ENCODE peak calls at places on chromosome 16, in eight cellular contexts. One of them, this sample, is unnamed.

GRCh38 chr16:58515871-58516767 is 802 bp downstream of the SETD6 start:
- DNase-seq in CD8-positive, alpha-beta T cell: peak
- DNase-seq in lower leg skin: no peak
- DNase-seq in right lobe of liver: peak
- DNase-seq in HFFc6: no peak
- DNase-seq in endothelial cell: no peak
- DNase-seq in activated T-helper 1 cell treated with anti-CD3 and anti-CD28 coated beads, Interleukin-2, amount 50 U/mL, for 16 hours: no peak
- DNase-seq in activated gamma-delta T cell treated with Interleukin-2 at 50 U/mL for 16 hours: no peak
- DNase-seq in this sample: peak

GRCh38 chr16:64865037-64865696 is 256.7 kb downstream of the CDH11 start:
- DNase-seq in CD8-positive, alpha-beta T cell: no peak
- DNase-seq in lower leg skin: no peak
- DNase-seq in right lobe of liver: no peak
- DNase-seq in HFFc6: no peak
- DNase-seq in endothelial cell: no peak
- DNase-seq in activated T-helper 1 cell treated with anti-CD3 and anti-CD28 coated beads, Interleukin-2, amount 50 U/mL, for 16 hours: no peak
- DNase-seq in activated gamma-delta T cell treated with Interleukin-2 at 50 U/mL for 16 hours: no peak
- DNase-seq in this sample: no peak

GRCh38 chr16:47461598-47462266 is 601 bp downstream of the PHKB start:
- DNase-seq in CD8-positive, alpha-beta T cell: peak
- DNase-seq in lower leg skin: peak
- DNase-seq in right lobe of liver: no peak
- DNase-seq in HFFc6: peak
- DNase-seq in endothelial cell: peak
- DNase-seq in activated T-helper 1 cell treated with anti-CD3 and anti-CD28 coated beads, Interleukin-2, amount 50 U/mL, for 16 hours: no peak
- DNase-seq in activated gamma-delta T cell treated with Interleukin-2 at 50 U/mL for 16 hours: no peak
- DNase-seq in this sample: peak

GRCh38 chr16:81431554-81432353 is 12.9 kb upstream of the CMIP start:
- DNase-seq in CD8-positive, alpha-beta T cell: no peak
- DNase-seq in lower leg skin: peak
- DNase-seq in right lobe of liver: peak
- DNase-seq in HFFc6: peak
- DNase-seq in endothelial cell: no peak
- DNase-seq in activated T-helper 1 cell treated with anti-CD3 and anti-CD28 coated beads, Interleukin-2, amount 50 U/mL, for 16 hours: no peak
- DNase-seq in activated gamma-delta T cell treated with Interleukin-2 at 50 U/mL for 16 hours: no peak
- DNase-seq in this sample: no peak

GRCh38 chr16:30979170-30980067 is 5.6 kb upstream of the HSD3B7 start:
- DNase-seq in CD8-positive, alpha-beta T cell: no peak
- DNase-seq in lower leg skin: no peak
- DNase-seq in right lobe of liver: no peak
- DNase-seq in HFFc6: no peak
- DNase-seq in endothelial cell: no peak
- DNase-seq in activated T-helper 1 cell treated with anti-CD3 and anti-CD28 coated beads, Interleukin-2, amount 50 U/mL, for 16 hours: no peak
- DNase-seq in activated gamma-delta T cell treated with Interleukin-2 at 50 U/mL for 16 hours: no peak
- DNase-seq in this sample: no peak

GRCh38 chr16:27505297-27506236 is 44.1 kb downstream of the GTF3C1 start:
- DNase-seq in CD8-positive, alpha-beta T cell: no peak
- DNase-seq in lower leg skin: peak
- DNase-seq in right lobe of liver: no peak
- DNase-seq in HFFc6: no peak
- DNase-seq in endothelial cell: no peak
- DNase-seq in activated T-helper 1 cell treated with anti-CD3 and anti-CD28 coated beads, Interleukin-2, amount 50 U/mL, for 16 hours: no peak
- DNase-seq in activated gamma-delta T cell treated with Interleukin-2 at 50 U/mL for 16 hours: no peak
- DNase-seq in this sample: no peak

GRCh38 chr16:88686062-88686438 is 257 bp downstream of the SNAI3 start:
- DNase-seq in CD8-positive, alpha-beta T cell: no peak
- DNase-seq in lower leg skin: no peak
- DNase-seq in right lobe of liver: peak
- DNase-seq in HFFc6: no peak
- DNase-seq in endothelial cell: peak
- DNase-seq in activated T-helper 1 cell treated with anti-CD3 and anti-CD28 coated beads, Interleukin-2, amount 50 U/mL, for 16 hours: no peak
- DNase-seq in activated gamma-delta T cell treated with Interleukin-2 at 50 U/mL for 16 hours: no peak
- DNase-seq in this sample: peak

GRCh38 chr16:14509055-14509454 is 121.0 kb downstream of the PARN start:
- DNase-seq in CD8-positive, alpha-beta T cell: no peak
- DNase-seq in lower leg skin: no peak
- DNase-seq in right lobe of liver: peak
- DNase-seq in HFFc6: no peak
- DNase-seq in endothelial cell: no peak
- DNase-seq in activated T-helper 1 cell treated with anti-CD3 and anti-CD28 coated beads, Interleukin-2, amount 50 U/mL, for 16 hours: no peak
- DNase-seq in activated gamma-delta T cell treated with Interleukin-2 at 50 U/mL for 16 hours: no peak
- DNase-seq in this sample: no peak

GRCh38 chr16:28905800-28906372 is 19.2 kb downstream of the RABEP2 start:
- DNase-seq in CD8-positive, alpha-beta T cell: no peak
- DNase-seq in lower leg skin: no peak
- DNase-seq in right lobe of liver: no peak
- DNase-seq in HFFc6: no peak
- DNase-seq in endothelial cell: no peak
- DNase-seq in activated T-helper 1 cell treated with anti-CD3 and anti-CD28 coated beads, Interleukin-2, amount 50 U/mL, for 16 hours: no peak
- DNase-seq in activated gamma-delta T cell treated with Interleukin-2 at 50 U/mL for 16 hours: no peak
- DNase-seq in this sample: no peak

GRCh38 chr16:2855536-2855935 is 2.4 kb downstream of the PRSS22 start:
- DNase-seq in CD8-positive, alpha-beta T cell: no peak
- DNase-seq in lower leg skin: no peak
- DNase-seq in right lobe of liver: no peak
- DNase-seq in HFFc6: no peak
- DNase-seq in endothelial cell: no peak
- DNase-seq in activated T-helper 1 cell treated with anti-CD3 and anti-CD28 coated beads, Interleukin-2, amount 50 U/mL, for 16 hours: no peak
- DNase-seq in activated gamma-delta T cell treated with Interleukin-2 at 50 U/mL for 16 hours: no peak
- DNase-seq in this sample: no peak

GRCh38 chr16:85629853-85630252 is 16.7 kb downstream of the GSE1 start:
- DNase-seq in CD8-positive, alpha-beta T cell: no peak
- DNase-seq in lower leg skin: no peak
- DNase-seq in right lobe of liver: no peak
- DNase-seq in HFFc6: no peak
- DNase-seq in endothelial cell: no peak
- DNase-seq in activated T-helper 1 cell treated with anti-CD3 and anti-CD28 coated beads, Interleukin-2, amount 50 U/mL, for 16 hours: no peak
- DNase-seq in activated gamma-delta T cell treated with Interleukin-2 at 50 U/mL for 16 hours: no peak
- DNase-seq in this sample: no peak

GRCh38 chr16:89009343-89010209 is 32.6 kb upstream of the CBFA2T3 start:
- DNase-seq in CD8-positive, alpha-beta T cell: no peak
- DNase-seq in lower leg skin: no peak
- DNase-seq in right lobe of liver: no peak
- DNase-seq in HFFc6: no peak
- DNase-seq in endothelial cell: peak
- DNase-seq in activated T-helper 1 cell treated with anti-CD3 and anti-CD28 coated beads, Interleukin-2, amount 50 U/mL, for 16 hours: no peak
- DNase-seq in activated gamma-delta T cell treated with Interleukin-2 at 50 U/mL for 16 hours: peak
- DNase-seq in this sample: no peak

GRCh38 chr16:67528222-67528869 is at the start of gene RIPOR1:
- DNase-seq in CD8-positive, alpha-beta T cell: no peak
- DNase-seq in lower leg skin: no peak
- DNase-seq in right lobe of liver: peak
- DNase-seq in HFFc6: no peak
- DNase-seq in endothelial cell: no peak
- DNase-seq in activated T-helper 1 cell treated with anti-CD3 and anti-CD28 coated beads, Interleukin-2, amount 50 U/mL, for 16 hours: no peak
- DNase-seq in activated gamma-delta T cell treated with Interleukin-2 at 50 U/mL for 16 hours: no peak
- DNase-seq in this sample: peak

GRCh38 chr16:31148281-31148728 is 1.6 kb downstream of the PRSS36 start:
- DNase-seq in CD8-positive, alpha-beta T cell: no peak
- DNase-seq in lower leg skin: no peak
- DNase-seq in right lobe of liver: no peak
- DNase-seq in HFFc6: no peak
- DNase-seq in endothelial cell: no peak
- DNase-seq in activated T-helper 1 cell treated with anti-CD3 and anti-CD28 coated beads, Interleukin-2, amount 50 U/mL, for 16 hours: no peak
- DNase-seq in activated gamma-delta T cell treated with Interleukin-2 at 50 U/mL for 16 hours: no peak
- DNase-seq in this sample: no peak

GRCh38 chr16:2078096-2078495 is 30.3 kb downstream of the TSC2 start:
- DNase-seq in CD8-positive, alpha-beta T cell: no peak
- DNase-seq in lower leg skin: no peak
- DNase-seq in right lobe of liver: no peak
- DNase-seq in HFFc6: no peak
- DNase-seq in endothelial cell: no peak
- DNase-seq in activated T-helper 1 cell treated with anti-CD3 and anti-CD28 coated beads, Interleukin-2, amount 50 U/mL, for 16 hours: no peak
- DNase-seq in activated gamma-delta T cell treated with Interleukin-2 at 50 U/mL for 16 hours: no peak
- DNase-seq in this sample: no peak

GRCh38 chr16:59385953-59386352 is 651.8 kb upstream of the GOT2 start:
- DNase-seq in CD8-positive, alpha-beta T cell: no peak
- DNase-seq in lower leg skin: peak
- DNase-seq in right lobe of liver: no peak
- DNase-seq in HFFc6: peak
- DNase-seq in endothelial cell: no peak
- DNase-seq in activated T-helper 1 cell treated with anti-CD3 and anti-CD28 coated beads, Interleukin-2, amount 50 U/mL, for 16 hours: no peak
- DNase-seq in activated gamma-delta T cell treated with Interleukin-2 at 50 U/mL for 16 hours: no peak
- DNase-seq in this sample: no peak

GRCh38 chr16:7183768-7184167 is 148.9 kb upstream of the RBFOX1 start:
- DNase-seq in CD8-positive, alpha-beta T cell: no peak
- DNase-seq in lower leg skin: no peak
- DNase-seq in right lobe of liver: no peak
- DNase-seq in HFFc6: no peak
- DNase-seq in endothelial cell: no peak
- DNase-seq in activated T-helper 1 cell treated with anti-CD3 and anti-CD28 coated beads, Interleukin-2, amount 50 U/mL, for 16 hours: no peak
- DNase-seq in activated gamma-delta T cell treated with Interleukin-2 at 50 U/mL for 16 hours: no peak
- DNase-seq in this sample: no peak

GRCh38 chr16:72809446-72809845 is 238.5 kb downstream of the ZFHX3 start:
- DNase-seq in CD8-positive, alpha-beta T cell: no peak
- DNase-seq in lower leg skin: no peak
- DNase-seq in right lobe of liver: no peak
- DNase-seq in HFFc6: no peak
- DNase-seq in endothelial cell: no peak
- DNase-seq in activated T-helper 1 cell treated with anti-CD3 and anti-CD28 coated beads, Interleukin-2, amount 50 U/mL, for 16 hours: no peak
- DNase-seq in activated gamma-delta T cell treated with Interleukin-2 at 50 U/mL for 16 hours: no peak
- DNase-seq in this sample: no peak

GRCh38 chr16:49658491-49658890 is 197.4 kb downstream of the ZNF423 start:
- DNase-seq in CD8-positive, alpha-beta T cell: no peak
- DNase-seq in lower leg skin: no peak
- DNase-seq in right lobe of liver: no peak
- DNase-seq in HFFc6: no peak
- DNase-seq in endothelial cell: no peak
- DNase-seq in activated T-helper 1 cell treated with anti-CD3 and anti-CD28 coated beads, Interleukin-2, amount 50 U/mL, for 16 hours: no peak
- DNase-seq in activated gamma-delta T cell treated with Interleukin-2 at 50 U/mL for 16 hours: no peak
- DNase-seq in this sample: no peak

GRCh38 chr16:65817066-65817465 is 549.4 kb upstream of the CDH5 start:
- DNase-seq in CD8-positive, alpha-beta T cell: no peak
- DNase-seq in lower leg skin: no peak
- DNase-seq in right lobe of liver: no peak
- DNase-seq in HFFc6: no peak
- DNase-seq in endothelial cell: no peak
- DNase-seq in activated T-helper 1 cell treated with anti-CD3 and anti-CD28 coated beads, Interleukin-2, amount 50 U/mL, for 16 hours: no peak
- DNase-seq in activated gamma-delta T cell treated with Interleukin-2 at 50 U/mL for 16 hours: no peak
- DNase-seq in this sample: no peak

GRCh38 chr16:62870554-62870953 is 834.3 kb upstream of the CDH8 start:
- DNase-seq in CD8-positive, alpha-beta T cell: no peak
- DNase-seq in lower leg skin: no peak
- DNase-seq in right lobe of liver: no peak
- DNase-seq in HFFc6: no peak
- DNase-seq in endothelial cell: no peak
- DNase-seq in activated T-helper 1 cell treated with anti-CD3 and anti-CD28 coated beads, Interleukin-2, amount 50 U/mL, for 16 hours: no peak
- DNase-seq in activated gamma-delta T cell treated with Interleukin-2 at 50 U/mL for 16 hours: no peak
- DNase-seq in this sample: no peak

GRCh38 chr16:69880640-69881133 is 70.4 kb upstream of the CLEC18A start:
- DNase-seq in CD8-positive, alpha-beta T cell: no peak
- DNase-seq in lower leg skin: no peak
- DNase-seq in right lobe of liver: no peak
- DNase-seq in HFFc6: peak
- DNase-seq in endothelial cell: no peak
- DNase-seq in activated T-helper 1 cell treated with anti-CD3 and anti-CD28 coated beads, Interleukin-2, amount 50 U/mL, for 16 hours: no peak
- DNase-seq in activated gamma-delta T cell treated with Interleukin-2 at 50 U/mL for 16 hours: no peak
- DNase-seq in this sample: no peak

GRCh38 chr16:22321340-22322001 is 24.3 kb downstream of the POLR3E start:
- DNase-seq in CD8-positive, alpha-beta T cell: peak
- DNase-seq in lower leg skin: peak
- DNase-seq in right lobe of liver: peak
- DNase-seq in HFFc6: peak
- DNase-seq in endothelial cell: peak
- DNase-seq in activated T-helper 1 cell treated with anti-CD3 and anti-CD28 coated beads, Interleukin-2, amount 50 U/mL, for 16 hours: peak
- DNase-seq in activated gamma-delta T cell treated with Interleukin-2 at 50 U/mL for 16 hours: peak
- DNase-seq in this sample: peak

GRCh38 chr16:84593825-84594724 is 23.8 kb downstream of the COTL1 start:
- DNase-seq in CD8-positive, alpha-beta T cell: peak
- DNase-seq in lower leg skin: no peak
- DNase-seq in right lobe of liver: peak
- DNase-seq in HFFc6: no peak
- DNase-seq in endothelial cell: no peak
- DNase-seq in activated T-helper 1 cell treated with anti-CD3 and anti-CD28 coated beads, Interleukin-2, amount 50 U/mL, for 16 hours: peak
- DNase-seq in activated gamma-delta T cell treated with Interleukin-2 at 50 U/mL for 16 hours: peak
- DNase-seq in this sample: peak

GRCh38 chr16:81901483-81901882 is 109.8 kb downstream of the SDR42E1 start:
- DNase-seq in CD8-positive, alpha-beta T cell: no peak
- DNase-seq in lower leg skin: no peak
- DNase-seq in right lobe of liver: no peak
- DNase-seq in HFFc6: no peak
- DNase-seq in endothelial cell: no peak
- DNase-seq in activated T-helper 1 cell treated with anti-CD3 and anti-CD28 coated beads, Interleukin-2, amount 50 U/mL, for 16 hours: no peak
- DNase-seq in activated gamma-delta T cell treated with Interleukin-2 at 50 U/mL for 16 hours: no peak
- DNase-seq in this sample: no peak

GRCh38 chr16:67199808-67200198 is 872 bp downstream of the ELMO3 start:
- DNase-seq in CD8-positive, alpha-beta T cell: no peak
- DNase-seq in lower leg skin: no peak
- DNase-seq in right lobe of liver: no peak
- DNase-seq in HFFc6: no peak
- DNase-seq in endothelial cell: peak
- DNase-seq in activated T-helper 1 cell treated with anti-CD3 and anti-CD28 coated beads, Interleukin-2, amount 50 U/mL, for 16 hours: no peak
- DNase-seq in activated gamma-delta T cell treated with Interleukin-2 at 50 U/mL for 16 hours: no peak
- DNase-seq in this sample: peak

GRCh38 chr16:30764816-30765465 is 2.8 kb downstream of the RNF40 start:
- DNase-seq in CD8-positive, alpha-beta T cell: no peak
- DNase-seq in lower leg skin: no peak
- DNase-seq in right lobe of liver: no peak
- DNase-seq in HFFc6: no peak
- DNase-seq in endothelial cell: no peak
- DNase-seq in activated T-helper 1 cell treated with anti-CD3 and anti-CD28 coated beads, Interleukin-2, amount 50 U/mL, for 16 hours: no peak
- DNase-seq in activated gamma-delta T cell treated with Interleukin-2 at 50 U/mL for 16 hours: no peak
- DNase-seq in this sample: no peak

GRCh38 chr16:81626181-81626674 is 152.9 kb upstream of the PLCG2 start:
- DNase-seq in CD8-positive, alpha-beta T cell: no peak
- DNase-seq in lower leg skin: no peak
- DNase-seq in right lobe of liver: no peak
- DNase-seq in HFFc6: peak
- DNase-seq in endothelial cell: no peak
- DNase-seq in activated T-helper 1 cell treated with anti-CD3 and anti-CD28 coated beads, Interleukin-2, amount 50 U/mL, for 16 hours: no peak
- DNase-seq in activated gamma-delta T cell treated with Interleukin-2 at 50 U/mL for 16 hours: no peak
- DNase-seq in this sample: no peak

GRCh38 chr16:83907926-83908325 is 9.0 kb downstream of the MLYCD start:
- DNase-seq in CD8-positive, alpha-beta T cell: no peak
- DNase-seq in lower leg skin: no peak
- DNase-seq in right lobe of liver: no peak
- DNase-seq in HFFc6: no peak
- DNase-seq in endothelial cell: no peak
- DNase-seq in activated T-helper 1 cell treated with anti-CD3 and anti-CD28 coated beads, Interleukin-2, amount 50 U/mL, for 16 hours: no peak
- DNase-seq in activated gamma-delta T cell treated with Interleukin-2 at 50 U/mL for 16 hours: no peak
- DNase-seq in this sample: no peak

GRCh38 chr16:559411-560207 is 585 bp upstream of the PRR35 start:
- DNase-seq in CD8-positive, alpha-beta T cell: no peak
- DNase-seq in lower leg skin: no peak
- DNase-seq in right lobe of liver: no peak
- DNase-seq in HFFc6: no peak
- DNase-seq in endothelial cell: no peak
- DNase-seq in activated T-helper 1 cell treated with anti-CD3 and anti-CD28 coated beads, Interleukin-2, amount 50 U/mL, for 16 hours: no peak
- DNase-seq in activated gamma-delta T cell treated with Interleukin-2 at 50 U/mL for 16 hours: no peak
- DNase-seq in this sample: no peak

GRCh38 chr16:50680907-50681885 is at the start of gene SNX20:
- DNase-seq in CD8-positive, alpha-beta T cell: peak
- DNase-seq in lower leg skin: no peak
- DNase-seq in right lobe of liver: no peak
- DNase-seq in HFFc6: no peak
- DNase-seq in endothelial cell: no peak
- DNase-seq in activated T-helper 1 cell treated with anti-CD3 and anti-CD28 coated beads, Interleukin-2, amount 50 U/mL, for 16 hours: peak
- DNase-seq in activated gamma-delta T cell treated with Interleukin-2 at 50 U/mL for 16 hours: peak
- DNase-seq in this sample: peak

GRCh38 chr16:17572145-17572544 is 101.4 kb upstream of the XYLT1 start:
- DNase-seq in CD8-positive, alpha-beta T cell: no peak
- DNase-seq in lower leg skin: no peak
- DNase-seq in right lobe of liver: no peak
- DNase-seq in HFFc6: no peak
- DNase-seq in endothelial cell: no peak
- DNase-seq in activated T-helper 1 cell treated with anti-CD3 and anti-CD28 coated beads, Interleukin-2, amount 50 U/mL, for 16 hours: no peak
- DNase-seq in activated gamma-delta T cell treated with Interleukin-2 at 50 U/mL for 16 hours: no peak
- DNase-seq in this sample: no peak

GRCh38 chr16:89863741-89864391 is 9.5 kb upstream of the TCF25 start:
- DNase-seq in CD8-positive, alpha-beta T cell: peak
- DNase-seq in lower leg skin: no peak
- DNase-seq in right lobe of liver: peak
- DNase-seq in HFFc6: no peak
- DNase-seq in endothelial cell: no peak
- DNase-seq in activated T-helper 1 cell treated with anti-CD3 and anti-CD28 coated beads, Interleukin-2, amount 50 U/mL, for 16 hours: no peak
- DNase-seq in activated gamma-delta T cell treated with Interleukin-2 at 50 U/mL for 16 hours: peak
- DNase-seq in this sample: peak

GRCh38 chr16:30112197-30113030 is 923 bp downstream of the GDPD3 start:
- DNase-seq in CD8-positive, alpha-beta T cell: peak
- DNase-seq in lower leg skin: no peak
- DNase-seq in right lobe of liver: peak
- DNase-seq in HFFc6: no peak
- DNase-seq in endothelial cell: peak
- DNase-seq in activated T-helper 1 cell treated with anti-CD3 and anti-CD28 coated beads, Interleukin-2, amount 50 U/mL, for 16 hours: peak
- DNase-seq in activated gamma-delta T cell treated with Interleukin-2 at 50 U/mL for 16 hours: no peak
- DNase-seq in this sample: peak

This sample was measured in B cell.